ENCODE peak calls at places on chromosome 6, in eight cellular contexts. Z, V, C, F, N, T, P and K are unnamed samples.

GRCh38 chr6:155212616-155213380 is 51.0 kb upstream of the CLDN20 start:
- DNase-seq in C (no peak), P (no peak), V (no peak), N (no peak), T (no peak), Z (no peak), F (no peak), K (no peak)

GRCh38 chr6:154542747-154543146 is 32.3 kb upstream of the CNKSR3 start:
- DNase-seq in T (no peak), F (no peak), Z (no peak), V (no peak), N (no peak), C (no peak), P (no peak), K (no peak)

GRCh38 chr6:90202156-90202555 is 94.5 kb downstream of the BACH2 start:
- DNase-seq in T (no peak), F (no peak), P (no peak), Z (no peak), C (no peak), N (no peak), V (no peak), K (no peak)

GRCh38 chr6:54244430-54244829 is 63.8 kb upstream of the TINAG start:
- DNase-seq in V (no peak), Z (no peak), F (no peak), N (peak), P (no peak), C (peak), T (no peak), K (no peak)

GRCh38 chr6:156828280-156828703 is 51.1 kb downstream of the ARID1B start:
- DNase-seq in Z (peak), N (peak), C (no peak), T (no peak), V (peak), P (no peak), F (no peak), K (no peak)

GRCh38 chr6:7541175-7542064 is at the start of gene DSP:
- DNase-seq in C (peak), V (peak), N (peak), T (no peak), P (no peak), Z (peak), F (peak), K (peak)

GRCh38 chr6:92684386-92684785 is 735.0 kb downstream of the EPHA7 start:
- DNase-seq in T (no peak), F (no peak), N (no peak), P (no peak), Z (no peak), V (no peak), C (no peak), K (no peak)

GRCh38 chr6:109263873-109264700 is 118.2 kb downstream of the CD164 start:
- DNase-seq in N (no peak), P (no peak), F (no peak), T (no peak), Z (no peak), V (no peak), C (no peak), K (peak)

GRCh38 chr6:16727996-16728395 is 33.3 kb downstream of the ATXN1 start:
- DNase-seq in Z (peak), F (no peak), P (no peak), V (no peak), T (no peak), C (no peak), N (no peak), K (no peak)

GRCh38 chr6:126107475-126108121 is 121.3 kb downstream of the TRMT11 start:
- DNase-seq in P (no peak), T (no peak), C (no peak), N (no peak), Z (no peak), V (no peak), F (no peak), K (no peak)

GRCh38 chr6:30725713-30726505 is 5.8 kb downstream of the TUBB start:
- DNase-seq in C (peak), N (peak), T (no peak), V (no peak), P (no peak), Z (no peak), F (no peak), K (no peak)

GRCh38 chr6:56851541-56852248 is 103.2 kb upstream of the BEND6 start:
- DNase-seq in P (no peak), N (peak), Z (no peak), V (peak), C (peak), T (peak), F (peak), K (no peak)

GRCh38 chr6:142900467-142900961 is 44.5 kb downstream of the HIVEP2 start:
- DNase-seq in Z (no peak), F (no peak), T (no peak), C (no peak), V (peak), N (no peak), P (no peak), K (no peak)

GRCh38 chr6:53796451-53796780 is 1.6 kb downstream of the LRRC1 start:
- DNase-seq in F (no peak), V (no peak), P (no peak), N (no peak), Z (no peak), T (no peak), C (no peak), K (no peak)

GRCh38 chr6:80366721-80367120 is 260.2 kb downstream of the BCKDHB start:
- DNase-seq in C (peak), P (no peak), F (no peak), Z (no peak), T (no peak), N (no peak), V (peak), K (no peak)

GRCh38 chr6:138523347-138524210 is 24.3 kb upstream of the NHSL1 start:
- DNase-seq in P (no peak), Z (no peak), T (no peak), C (no peak), F (no peak), N (no peak), V (no peak), K (no peak)

GRCh38 chr6:14192186-14192788 is 74.7 kb downstream of the CD83 start:
- DNase-seq in P (no peak), T (no peak), V (no peak), Z (no peak), C (no peak), F (no peak), N (no peak), K (no peak)

GRCh38 chr6:149284904-149285303 is 32.6 kb upstream of the TAB2 start:
- DNase-seq in C (no peak), T (no peak), N (no peak), F (no peak), Z (no peak), V (no peak), P (no peak), K (no peak)

GRCh38 chr6:132961122-132961521 is 146.8 kb downstream of the RPS12 start:
- DNase-seq in C (no peak), T (no peak), V (no peak), Z (no peak), P (no peak), N (no peak), F (no peak), K (no peak)

GRCh38 chr6:150695652-150696051 is 96.0 kb downstream of the PLEKHG1 start:
- DNase-seq in T (no peak), N (no peak), Z (no peak), C (no peak), F (no peak), P (no peak), V (no peak), K (no peak)

GRCh38 chr6:121531658-121532167 is 96.3 kb downstream of the GJA1 start:
- DNase-seq in C (no peak), V (no peak), T (no peak), P (no peak), N (no peak), F (no peak), Z (no peak), K (no peak)

GRCh38 chr6:90484903-90485302 is 102.0 kb downstream of the MAP3K7 start:
- DNase-seq in P (no peak), V (no peak), Z (no peak), N (no peak), T (no peak), C (no peak), F (no peak), K (peak)

GRCh38 chr6:72824833-72825232 is 203.0 kb downstream of the KCNQ5 start:
- DNase-seq in Z (no peak), N (no peak), F (no peak), V (no peak), P (no peak), C (no peak), T (no peak), K (no peak)

GRCh38 chr6:37517411-37517812 is 17.7 kb upstream of the CCDC167 start:
- DNase-seq in T (no peak), Z (no peak), N (no peak), V (no peak), P (no peak), C (no peak), F (no peak), K (no peak)

GRCh38 chr6:94680672-94681212 is 896.6 kb upstream of the MANEA start:
- DNase-seq in V (no peak), T (no peak), N (no peak), C (no peak), P (no peak), Z (no peak), F (no peak), K (no peak)

GRCh38 chr6:27758471-27758870 is 153.7 kb downstream of the OR2B2 start:
- DNase-seq in C (no peak), Z (no peak), F (no peak), T (no peak), V (no peak), P (no peak), N (no peak), K (no peak)

GRCh38 chr6:152093711-152094110 is 286.2 kb downstream of the ESR1 start:
- DNase-seq in P (no peak), V (no peak), F (no peak), T (no peak), N (no peak), Z (no peak), C (no peak), K (no peak)

GRCh38 chr6:82283771-82284420 is 36.4 kb upstream of the IBTK start:
- DNase-seq in Z (no peak), P (no peak), T (no peak), N (no peak), V (no peak), F (no peak), C (no peak), K (no peak)

GRCh38 chr6:45084257-45084656 is 243.9 kb upstream of the RUNX2 start:
- DNase-seq in P (no peak), C (no peak), Z (no peak), T (no peak), N (no peak), F (no peak), V (no peak), K (no peak)

DNA sequence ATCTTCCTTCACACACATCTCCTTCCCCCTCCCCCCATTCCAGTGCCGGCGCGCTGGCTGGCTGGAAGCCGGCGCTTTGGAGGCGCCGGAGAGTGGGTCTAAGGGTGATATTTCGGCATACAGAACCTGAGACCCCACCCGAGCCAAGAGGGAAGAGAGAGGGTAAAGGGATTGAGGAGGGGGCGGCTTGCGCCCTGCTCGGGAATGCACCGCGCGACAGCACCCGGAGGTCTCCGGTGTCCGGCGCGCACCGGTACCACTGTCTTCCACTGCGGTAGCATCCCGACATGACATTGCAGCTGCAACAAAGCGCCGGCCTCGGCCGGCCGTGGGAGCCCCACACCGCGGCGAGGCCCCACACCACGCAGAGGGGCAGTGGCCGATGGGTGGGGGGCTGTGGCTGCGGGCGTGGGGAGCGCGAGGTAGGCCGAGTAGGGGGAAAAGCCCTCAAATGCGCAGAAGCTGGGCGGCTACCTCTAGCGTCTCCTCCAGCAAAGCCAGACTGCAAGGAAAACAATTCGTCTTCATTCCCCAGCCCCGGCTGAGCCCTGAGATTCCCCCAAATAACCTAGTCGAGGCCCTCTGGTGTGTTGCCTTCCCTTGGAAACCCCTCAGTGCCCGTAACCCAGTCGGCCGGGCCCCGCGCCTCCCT is 905 bp downstream of the TNFRSF21 start:
- DNase-seq in V (peak), C (peak), P (no peak), T (peak), F (peak), N (peak), Z (no peak), K (peak)
- TF ChIP-seq EP300 in V (no peak), C (no peak), P (no peak), T (no peak), F (no peak), N (no peak), Z (no peak), K (no peak)

GRCh38 chr6:140050232-140050995 is 676.0 kb upstream of the CITED2 start:
- DNase-seq in V (no peak), F (no peak), Z (no peak), N (no peak), T (no peak), P (no peak), C (peak), K (no peak)
- TF ChIP-seq EP300 in V (no peak), F (no peak), Z (no peak), N (no peak), T (no peak), P (no peak), C (peak), K (no peak)

DNA sequence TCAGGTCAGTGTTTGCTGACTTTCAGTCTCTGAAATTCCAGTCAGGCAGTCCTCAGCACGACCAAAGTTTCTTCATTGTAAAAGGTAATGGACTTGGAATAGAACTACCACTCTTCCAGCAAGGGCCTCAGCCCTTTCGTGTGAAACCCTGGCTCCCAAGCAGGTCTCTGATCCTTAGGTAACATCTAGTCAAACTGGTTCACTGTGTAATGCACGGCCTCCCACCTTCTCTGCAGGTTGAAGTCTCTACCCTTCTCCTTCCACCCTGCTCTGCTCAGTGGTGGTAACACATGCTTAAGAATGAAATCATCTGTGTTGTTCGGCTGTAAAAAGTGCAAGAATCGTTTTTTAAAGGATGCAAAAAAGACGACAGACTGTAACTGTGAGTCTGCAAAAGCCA is 287.2 kb upstream of the POU3F2 start:
- DNase-seq in Z (no peak), F (no peak), P (no peak), N (no peak), V (no peak), C (no peak), T (no peak), K (no peak)
- TF ChIP-seq EP300 in Z (no peak), F (no peak), P (no peak), N (no peak), V (no peak), C (no peak), T (no peak), K (no peak)

GRCh38 chr6:26223213-26223612 is 136.0 kb downstream of the HFE start:
- DNase-seq in T (no peak), C (no peak), Z (no peak), F (no peak), N (peak), P (no peak), V (no peak), K (no peak)
- TF ChIP-seq EP300 in T (no peak), C (no peak), Z (no peak), F (no peak), N (no peak), P (no peak), V (no peak), K (no peak)

GRCh38 chr6:164097056-164097455 is 682.5 kb downstream of the QKI start:
- DNase-seq in T (no peak), C (no peak), Z (no peak), F (no peak), N (no peak), V (no peak), P (no peak), K (peak)

GRCh38 chr6:164098857-164099534 is 684.5 kb downstream of the QKI start:
- DNase-seq in C (no peak), V (no peak), P (no peak), Z (peak), F (peak), T (no peak), N (no peak), K (no peak)

GRCh38 chr6:164099535-164099982 is 685.0 kb downstream of the QKI start:
- DNase-seq in C (no peak), V (no peak), F (no peak), N (no peak), T (no peak), Z (no peak), P (no peak), K (no peak)

GRCh38 chr6:164095056-164095455 is 680.5 kb downstream of the QKI start:
- DNase-seq in Z (no peak), N (no peak), V (no peak), F (no peak), P (no peak), C (no peak), T (no peak), K (no peak)

DNA sequence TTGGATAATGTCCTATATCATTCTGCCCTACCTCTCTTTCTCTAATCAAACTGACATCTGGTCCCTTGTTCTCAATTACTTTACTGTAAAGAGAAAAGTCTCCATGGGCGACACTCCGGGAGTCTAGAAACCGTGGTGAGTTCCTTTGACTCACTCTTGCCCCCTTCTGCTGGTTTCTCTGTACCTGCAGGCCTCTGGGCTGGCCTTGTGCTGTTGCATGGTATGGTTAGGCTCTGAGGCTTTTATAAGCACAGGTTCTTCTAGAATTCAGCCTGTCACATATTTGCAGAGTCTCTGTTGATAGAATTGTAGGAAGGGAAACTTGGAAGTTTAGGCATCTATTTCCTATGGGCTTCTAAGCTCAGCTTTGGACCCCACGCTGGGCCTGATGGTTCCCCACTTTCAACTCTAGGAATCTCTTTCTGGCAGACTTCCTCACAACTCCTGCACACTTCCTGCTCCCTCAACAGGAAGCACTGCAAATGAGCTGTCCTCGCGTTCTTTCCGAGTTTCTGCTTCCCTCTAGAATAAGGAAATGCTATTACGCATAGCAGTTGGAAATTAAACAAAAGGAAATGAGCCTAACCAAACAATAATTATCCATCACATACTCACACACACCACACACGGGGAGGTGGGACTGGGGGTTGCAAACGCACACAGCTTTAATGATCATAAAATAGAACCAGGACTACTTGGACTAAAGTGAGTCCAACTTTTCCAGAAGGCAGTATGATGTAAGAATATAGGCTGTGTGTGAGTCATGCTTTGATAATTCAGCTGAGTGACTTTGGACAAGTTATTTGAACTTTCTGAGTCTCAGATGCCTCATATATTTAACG is 683.3 kb downstream of the QKI start:
- DNase-seq in F (no peak), C (no peak), Z (no peak), P (no peak), T (no peak), N (no peak), V (no peak), K (peak)
- TF ChIP-seq EP300 in F (no peak), C (no peak), Z (peak), P (peak), T (no peak), N (no peak), V (no peak), K (no peak)

GRCh38 chr6:12112540-12113189 is 100.6 kb downstream of the HIVEP1 start:
- DNase-seq in F (no peak), C (peak), Z (no peak), N (no peak), P (no peak), V (no peak), T (no peak), K (no peak)
- TF ChIP-seq EP300 in F (no peak), C (no peak), Z (no peak), N (no peak), P (no peak), V (no peak), T (no peak), K (no peak)

DNA sequence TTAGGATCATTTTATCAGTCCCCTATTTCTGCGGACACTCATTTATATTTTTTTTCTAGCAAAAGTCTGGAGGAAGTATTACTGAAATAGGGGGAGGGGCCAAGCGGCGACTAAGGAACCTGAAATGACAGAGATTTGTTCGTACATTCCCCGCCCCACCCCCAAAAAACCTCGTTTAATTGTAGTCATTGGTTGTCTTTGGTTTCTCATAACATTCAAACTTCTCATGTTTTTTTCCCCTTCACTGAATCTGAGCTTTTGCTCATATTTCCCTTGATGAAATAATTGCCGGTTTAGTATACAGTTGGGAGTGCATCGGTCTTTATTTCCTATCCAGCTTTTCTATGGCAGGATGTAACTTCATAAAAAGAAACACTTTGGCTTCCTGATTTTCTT is 776 bp upstream of the FYN start:
- DNase-seq in Z (peak), T (no peak), P (no peak), V (no peak), F (no peak), C (no peak), N (no peak), K (no peak)
- TF ChIP-seq EP300 in Z (no peak), T (no peak), P (no peak), V (no peak), F (no peak), C (no peak), N (no peak), K (no peak)

GRCh38 chr6:3250278-3250677 is 8.5 kb upstream of the PSMG4 start:
- DNase-seq in Z (no peak), F (no peak), T (peak), N (no peak), C (no peak), V (no peak), P (no peak), K (no peak)
- TF ChIP-seq EP300 in Z (no peak), F (no peak), T (no peak), N (no peak), C (no peak), V (no peak), P (no peak), K (no peak)

GRCh38 chr6:135423649-135424128 is 73.9 kb downstream of the AHI1 start:
- DNase-seq in F (no peak), N (peak), Z (no peak), T (no peak), C (peak), P (no peak), V (no peak), K (no peak)

GRCh38 chr6:135424385-135424784 is 73.2 kb downstream of the AHI1 start:
- DNase-seq in F (no peak), V (no peak), T (no peak), N (no peak), P (no peak), C (no peak), Z (no peak), K (no peak)

GRCh38 chr6:135418040-135418439 is 79.5 kb downstream of the AHI1 start:
- DNase-seq in C (no peak), T (no peak), F (no peak), V (no peak), Z (no peak), N (no peak), P (no peak), K (no peak)

DNA sequence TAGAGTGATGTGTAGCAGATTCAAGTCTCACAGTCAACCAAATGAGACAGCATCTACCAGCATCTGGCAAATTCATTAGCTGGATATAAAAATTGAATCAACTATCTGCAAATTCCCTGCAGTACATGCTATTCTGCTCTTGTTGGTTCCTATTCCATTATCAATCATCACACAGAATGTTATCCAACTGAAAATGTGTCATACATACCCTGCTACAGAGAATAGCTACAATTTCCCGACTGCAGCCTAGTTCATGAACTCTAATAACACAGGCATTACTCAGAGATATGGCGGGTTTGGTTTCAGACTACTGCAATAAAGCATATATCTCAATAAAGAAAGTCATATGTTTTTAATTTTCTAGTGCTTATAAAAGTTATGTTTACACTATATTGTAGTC is 78.4 kb downstream of the AHI1 start:
- DNase-seq in N (no peak), P (no peak), F (no peak), V (no peak), T (no peak), C (no peak), Z (no peak), K (no peak)
- TF ChIP-seq EP300 in N (no peak), P (no peak), F (no peak), V (no peak), T (no peak), C (no peak), Z (no peak), K (no peak)